ENCODE peak calls at places on chromosomes 7 and 10, in five cellular contexts. C, W, P, Q and T are unnamed samples.

GRCh38 chr7:142455392-142455791 is 197.5 kb upstream of the PRSS58 start:
- DNase-seq in C (no peak), W (no peak), P (no peak), Q (no peak), T (no peak)

GRCh38 chr7:29893351-29894005 is 87.2 kb downstream of the WIPF3 start:
- DNase-seq in C (no peak), W (no peak), P (no peak), Q (no peak), T (no peak)

GRCh38 chr10:119131512-119132240 is 27.8 kb downstream of the DENND10 start:
- DNase-seq in C (peak; percentile 22), W (no peak), P (no peak), Q (no peak), T (no peak)

GRCh38 chr7:28591275-28591674 is 179.0 kb downstream of the CREB5 start:
- DNase-seq in C (no peak), W (no peak), P (no peak), Q (no peak), T (no peak)

GRCh38 chr7:98913612-98914011 is 35.3 kb downstream of the TRRAP start:
- DNase-seq in C (no peak), W (no peak), P (no peak), Q (no peak), T (no peak)

GRCh38 chr7:105682331-105683070 is 101.2 kb upstream of the EFCAB10 start:
- DNase-seq in C (no peak), W (no peak), P (peak; percentile 28), Q (no peak), T (no peak)

GRCh38 chr10:5594271-5595036 is 69.7 kb downstream of the CALML3 start:
- DNase-seq in C (no peak), W (no peak), P (no peak), Q (no peak), T (no peak)

GRCh38 chr10:6102128-6102527 is 13.3 kb downstream of the RBM17 start:
- DNase-seq in C (peak; percentile 46), W (no peak), P (no peak), Q (no peak), T (no peak)

GRCh38 chr10:34474060-34474376 is 341.1 kb downstream of the PARD3 start:
- DNase-seq in C (no peak), W (no peak), P (no peak), Q (peak; percentile 4), T (peak; percentile 77)

GRCh38 chr7:47451851-47452205 is 130.1 kb downstream of the TNS3 start:
- DNase-seq in C (no peak), W (no peak), P (no peak), Q (no peak), T (no peak)

GRCh38 chr7:154304740-154305679 is 252.8 kb downstream of the DPP6 start:
- DNase-seq in C (no peak), W (no peak), P (no peak), Q (no peak), T (no peak)

GRCh38 chr10:114638874-114639625 is 19.0 kb downstream of the ABLIM1 start:
- DNase-seq in C (no peak), W (no peak), P (no peak), Q (no peak), T (no peak)

GRCh38 chr7:867001-867405 is 9.4 kb upstream of the GET4 start:
- DNase-seq in C (peak; percentile 48), W (peak; percentile 90), P (peak; percentile 48), Q (no peak), T (peak; percentile 15)

GRCh38 chr10:128416231-128416630 is 290.0 kb upstream of the MKI67 start:
- DNase-seq in C (no peak), W (no peak), P (no peak), Q (no peak), T (no peak)

GRCh38 chr10:77405771-77406241 is 231.8 kb downstream of the KCNMA1 start:
- DNase-seq in C (peak; percentile 84), W (peak; percentile 92), P (peak; percentile 33), Q (peak; percentile 53), T (peak; percentile 17)

GRCh38 chr7:40507166-40507565 is 372.4 kb downstream of the SUGCT start:
- DNase-seq in C (no peak), W (no peak), P (no peak), Q (no peak), T (no peak)

GRCh38 chr7:157604661-157605381 is 268.0 kb downstream of the DNAJB6 start:
- DNase-seq in C (no peak), W (no peak), P (no peak), Q (no peak), T (no peak)

GRCh38 chr10:22550732-22551131 is 163.6 kb downstream of the PIP4K2A start:
- DNase-seq in C (peak; percentile 48), W (no peak), P (peak; percentile 20), Q (peak; percentile 16), T (no peak)

GRCh38 chr7:84102213-84102612 is 92.4 kb downstream of the SEMA3A start:
- DNase-seq in C (no peak), W (no peak), P (no peak), Q (no peak), T (peak; percentile 49)

GRCh38 chr10:46268076-46268881 is 18.5 kb upstream of the ANTXRL start:
- DNase-seq in C (peak; percentile 16), W (peak; percentile 15), P (no peak), Q (no peak), T (no peak)

GRCh38 chr7:16028103-16028502 is 341.6 kb upstream of the MEOX2 start:
- DNase-seq in C (no peak), W (no peak), P (peak; percentile 25), Q (no peak), T (peak; percentile 34)

GRCh38 chr10:109886037-109886787 is 37.1 kb downstream of the XPNPEP1 start:
- DNase-seq in C (no peak), W (no peak), P (no peak), Q (no peak), T (no peak)

GRCh38 chr7:41047789-41048191 is 655.1 kb downstream of the INHBA start:
- DNase-seq in C (no peak), W (no peak), P (no peak), Q (no peak), T (no peak)

GRCh38 chr7:69871213-69871885 is 273.1 kb downstream of the AUTS2 start:
- DNase-seq in C (no peak), W (no peak), P (no peak), Q (no peak), T (peak; percentile 68)

GRCh38 chr7:123533929-123534382 is 439 bp downstream of the IQUB start:
- DNase-seq in C (peak; percentile 26), W (no peak), P (peak; percentile 7), Q (no peak), T (no peak)

GRCh38 chr7:30476401-30477145 is 2.0 kb downstream of the NOD1 start:
- DNase-seq in C (no peak), W (no peak), P (no peak), Q (no peak), T (no peak)

GRCh38 chr7:78232806-78233205 is 434.2 kb downstream of the PHTF2 start:
- DNase-seq in C (no peak), W (no peak), P (no peak), Q (no peak), T (peak; percentile 15)

GRCh38 chr7:133079296-133079695 is 2.6 kb downstream of the CHCHD3 start:
- DNase-seq in C (no peak), W (no peak), P (no peak), Q (no peak), T (no peak)

GRCh38 chr10:88077977-88078376 is 214.6 kb downstream of the PTEN start:
- DNase-seq in C (no peak), W (no peak), P (no peak), Q (no peak), T (no peak)

GRCh38 chr10:4691301-4691700 is 134.7 kb upstream of the AKR1E2 start:
- DNase-seq in C (no peak), W (no peak), P (no peak), Q (no peak), T (no peak)

GRCh38 chr10:30495687-30496086 is 61.7 kb downstream of the MAP3K8 start:
- DNase-seq in C (no peak), W (no peak), P (no peak), Q (no peak), T (no peak)

GRCh38 chr10:30494558-30494957 is 60.6 kb downstream of the MAP3K8 start:
- DNase-seq in C (no peak), W (no peak), P (no peak), Q (no peak), T (no peak)

GRCh38 chr10:30491204-30491603 is 57.2 kb downstream of the MAP3K8 start:
- DNase-seq in C (no peak), W (no peak), P (peak; percentile 21), Q (no peak), T (peak; percentile 36)

GRCh38 chr10:30491832-30492530 is 58.0 kb downstream of the MAP3K8 start:
- DNase-seq in C (no peak), W (no peak), P (no peak), Q (no peak), T (no peak)

GRCh38 chr10:30493609-30494530 is 59.9 kb downstream of the MAP3K8 start:
- DNase-seq in C (peak; percentile 19), W (no peak), P (peak; percentile 44), Q (no peak), T (no peak)
- TF ChIP-seq CTCF in C (no peak), W (no peak), P (no peak), Q (peak; percentile 24), T (no peak)

DNA sequence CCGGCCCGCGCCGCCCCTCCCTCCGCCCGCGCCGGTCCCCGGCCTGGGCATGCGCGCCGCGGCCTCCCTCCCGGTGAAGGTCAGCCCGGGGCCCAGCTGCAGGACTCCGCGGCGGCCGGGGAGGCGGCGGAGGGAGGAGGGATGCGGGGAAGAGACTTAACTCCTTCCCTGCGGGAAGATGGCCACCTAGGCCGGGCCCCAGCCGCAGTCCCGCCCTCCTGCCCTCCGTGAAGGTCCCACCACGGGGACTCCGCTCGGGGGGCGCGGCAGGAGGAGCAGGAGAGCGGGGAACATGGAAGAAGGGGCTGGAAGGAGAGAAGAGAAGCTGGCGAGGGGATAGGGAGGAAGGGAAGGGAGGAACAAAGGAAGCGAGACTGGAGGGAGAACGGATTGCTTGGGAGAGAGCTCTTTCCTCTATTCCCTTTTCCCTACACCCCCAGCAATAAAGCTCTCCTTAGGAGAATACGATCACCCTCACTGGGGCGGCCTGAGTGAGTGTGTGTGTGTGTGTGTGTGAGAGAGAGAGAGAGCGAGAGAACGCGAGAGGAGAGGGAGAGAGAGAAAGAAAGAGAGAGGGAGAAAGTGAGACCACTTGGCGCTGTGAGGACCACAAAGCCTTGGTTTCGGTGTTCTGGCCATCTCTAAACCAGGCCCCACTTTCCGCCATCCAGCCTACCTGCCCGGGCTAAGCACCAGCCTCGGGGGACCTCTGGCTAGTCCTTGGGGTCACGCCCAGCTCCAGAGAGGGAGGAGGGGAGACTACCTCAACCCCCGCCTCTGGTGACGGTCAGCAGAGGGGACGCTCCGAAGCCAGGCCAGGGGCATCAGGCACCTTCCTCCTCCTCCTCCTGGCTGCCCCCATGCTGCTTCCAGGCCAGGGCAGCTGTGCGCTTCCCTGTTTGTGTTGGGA is 3.7 kb upstream of the SMARCD3 start:
- DNase-seq in C (peak; percentile 43), W (no peak), P (peak; percentile 45), Q (no peak), T (peak; percentile 44)
- H3K27ac ChIP-seq in C (peak overlapping the region; percentile 59), W (peak overlapping the region; percentile 80), P (peak overlapping the region; percentile 84), Q (peak overlapping the region; percentile 51), T (peak overlapping the region; percentile 67)

DNA sequence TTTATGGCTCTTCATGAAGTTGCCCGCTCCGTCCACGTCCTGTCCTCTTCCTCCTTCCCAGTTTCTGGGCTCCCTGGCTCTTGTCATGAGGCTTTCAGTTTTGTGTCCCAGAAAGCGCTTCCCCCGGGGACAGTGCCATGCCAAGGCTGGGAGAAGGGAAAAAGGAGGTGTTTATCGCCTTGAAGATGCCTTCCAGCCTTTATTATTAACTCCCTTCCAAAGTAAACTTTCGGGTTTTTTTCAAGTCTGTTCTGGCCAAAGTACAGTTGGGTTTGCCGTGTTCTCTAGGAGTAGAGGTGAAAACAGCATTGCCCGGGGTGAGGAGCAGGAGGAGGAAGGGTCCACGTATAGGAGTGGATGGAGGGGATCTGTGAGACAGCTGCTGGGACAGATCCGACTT is 117.2 kb downstream of the CUX1 start:
- DNase-seq in C (peak; percentile 59), W (no peak), P (no peak), Q (no peak), T (no peak)
- H3K4me1 ChIP-seq in C (peaks cover 12% of the 10 kb centered on the region), W (no peaks in the 10 kb centered on the region), P (no peaks in the 10 kb centered on the region), Q (peaks cover 33% of the 10 kb centered on the region), T (peaks cover 3% of the 10 kb centered on the region)

GRCh38 chr7:66929935-66930334 is 8.9 kb downstream of the TMEM248 start:
- DNase-seq in C (no peak), W (no peak), P (no peak), Q (no peak), T (no peak)
- TF ChIP-seq CTCF in C (no peak), W (no peak), P (no peak), Q (no peak), T (no peak)